ENCODE peak calls at places on chromosomes 11 and 22, in eight cellular contexts. H, R, U, Q, L, Z, K and T are unnamed samples.

GRCh38 chr22:46281866-46282678 is 14.3 kb downstream of the TTC38 start:
- DNase-seq in Z (no peak), K (no peak), Q (no peak), L (no peak), U (no peak), H (no peak), R (no peak), T (no peak)

GRCh38 chr11:69511358-69512015 is 30.0 kb downstream of the LINC01488 start:
- DNase-seq in Z (no peak), K (peak; percentile 13), U (no peak), H (no peak), R (no peak), Q (peak; percentile 45), L (no peak), T (no peak)

GRCh38 chr11:17673951-17674350 is 45.4 kb upstream of the MYOD1 start:
- DNase-seq in H (no peak), L (peak; percentile 27), R (no peak), U (no peak), K (no peak), Z (no peak), Q (peak; percentile 53), T (no peak)

GRCh38 chr11:134425816-134426536 is 13.9 kb upstream of the B3GAT1 start:
- DNase-seq in R (no peak), H (no peak), Q (no peak), Z (no peak), K (no peak), L (no peak), U (no peak), T (no peak)

GRCh38 chr11:66020618-66021357 is 5.5 kb downstream of the CATSPER1 start:
- DNase-seq in H (no peak), R (peak; percentile 75), Z (peak; percentile 78), Q (peak; percentile 78), L (peak; percentile 67), K (peak; percentile 47), U (peak; percentile 79), T (no peak)

GRCh38 chr11:10824888-10825287 is 16.2 kb upstream of the EIF4G2 start:
- DNase-seq in H (no peak), U (no peak), K (no peak), L (no peak), Q (no peak), Z (no peak), R (no peak), T (no peak)

GRCh38 chr22:36641902-36642640 is 61.5 kb downstream of the CACNG2 start:
- DNase-seq in K (peak; percentile 22), Q (peak; percentile 32), Z (no peak), L (peak; percentile 90), H (no peak), R (no peak), U (peak; percentile 36), T (no peak)

GRCh38 chr11:32526715-32527114 is 56.9 kb upstream of the EIF3M start:
- DNase-seq in R (no peak), Z (no peak), H (no peak), L (no peak), K (no peak), Q (no peak), U (no peak), T (no peak)

GRCh38 chr11:10439924-10440323 is 15.1 kb upstream of the AMPD3 start:
- DNase-seq in L (no peak), R (no peak), Q (no peak), Z (no peak), U (no peak), H (no peak), K (no peak), T (no peak)

GRCh38 chr11:299951-300735 is 817 bp upstream of the IFITM5 start:
- DNase-seq in L (no peak), H (peak; percentile 34), U (peak; percentile 28), K (peak; percentile 20), R (peak; percentile 48), Z (no peak), Q (no peak), T (no peak)

GRCh38 chr22:50199251-50199721 is 1.5 kb upstream of the SELENOO start:
- DNase-seq in Z (no peak), Q (no peak), R (no peak), L (no peak), H (no peak), U (no peak), K (no peak), T (no peak)
- H3K4me3 ChIP-seq in Z (no peak overlapping the region), Q (no peak overlapping the region), R (no peak overlapping the region), L (no peak overlapping the region), H (peak overlapping the region; percentile 71), U (no peak overlapping the region), K (no peak overlapping the region), T (no peak overlapping the region)

DNA sequence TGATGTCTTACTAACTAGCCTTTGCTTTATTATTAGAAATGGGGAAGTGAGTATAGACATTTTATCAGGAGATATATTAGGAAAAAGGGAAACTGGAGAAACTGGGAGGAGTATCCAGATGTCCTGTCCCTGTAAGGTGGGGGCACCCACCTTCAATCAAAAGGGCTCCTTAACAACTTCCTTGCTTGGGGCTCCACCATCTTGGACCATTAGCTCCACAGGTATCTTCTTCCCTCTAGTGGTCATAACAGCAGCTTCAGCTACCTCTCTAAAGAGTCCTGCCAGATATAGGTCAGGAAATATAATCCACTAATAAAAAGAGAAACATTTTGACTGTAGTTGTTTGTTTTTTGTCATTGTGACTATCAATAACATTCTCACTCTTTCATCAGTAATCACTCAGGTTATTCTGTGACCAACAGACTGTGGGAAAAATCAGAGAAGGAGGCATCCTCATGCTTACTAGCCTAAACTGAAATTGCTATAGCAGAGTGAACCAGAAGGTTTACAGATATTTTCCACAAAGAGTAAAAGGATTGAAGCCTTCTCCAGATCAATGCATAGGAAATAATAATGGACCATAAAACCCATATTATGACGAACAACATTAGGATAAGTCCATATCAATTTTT is 10.4 kb downstream of the OR51B4 start:
- DNase-seq in L (peak; percentile 70), K (peak; percentile 83), R (no peak), Q (peak; percentile 32), U (peak; percentile 68), H (no peak), Z (no peak), T (peak; percentile 61)
- TF ChIP-seq CTCF in L (peak; percentile 80), K (peak; percentile 88), R (no peak), Q (peak; percentile 79), U (peak; percentile 63), H (peak; percentile 45), Z (peak; percentile 22), T (peak; percentile 61)

GRCh38 chr22:42343551-42344081 is 73.2 kb upstream of the TCF20 start:
- DNase-seq in R (no peak), H (peak; percentile 58), Z (no peak), U (no peak), Q (peak; percentile 15), K (no peak), L (no peak), T (no peak)
- H3K4me3 ChIP-seq in R (peak overlapping the region; percentile 61), H (peak overlapping the region; percentile 69), Z (peak overlapping the region; percentile 50), U (peak overlapping the region; percentile 62), Q (no peak overlapping the region), K (peak overlapping the region; percentile 35), L (peak overlapping the region; percentile 23), T (no peak overlapping the region)

GRCh38 chr11:106420048-106420665 is 342.7 kb downstream of the AASDHPPT start:
- DNase-seq in Z (no peak), U (no peak), Q (peak; percentile 13), H (no peak), L (no peak), K (peak; percentile 17), R (no peak), T (no peak)
- TF ChIP-seq CTCF in Z (no peak), U (no peak), Q (no peak), H (no peak), L (no peak), K (no peak), R (no peak), T (no peak)

DNA sequence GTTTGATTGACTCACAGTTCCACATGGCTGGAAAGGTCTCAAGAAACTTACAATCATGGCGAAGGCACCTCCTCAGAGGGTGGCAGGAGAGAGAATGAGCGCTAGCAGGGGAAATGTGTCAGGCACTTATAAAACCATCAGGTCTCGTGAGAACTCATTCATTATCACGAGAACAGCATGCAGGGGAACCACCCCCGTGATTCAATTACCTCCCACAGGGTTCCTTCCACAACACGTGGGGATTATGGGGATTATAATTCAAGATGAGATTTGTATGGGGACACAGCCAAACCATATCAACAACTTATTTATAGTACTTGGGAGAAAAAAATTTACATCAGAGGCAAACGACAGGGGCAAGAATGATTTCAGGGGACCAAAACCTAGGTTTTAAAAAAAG is 3.0 kb downstream of the ME3 start:
- DNase-seq in H (no peak), Q (no peak), K (no peak), L (no peak), Z (no peak), R (no peak), U (no peak), T (no peak)
- H3K4me3 ChIP-seq in H (no peak overlapping the region), Q (no peak overlapping the region), K (no peak overlapping the region), L (no peak overlapping the region), Z (no peak overlapping the region), R (no peak overlapping the region), U (no peak overlapping the region), T (no peak overlapping the region)

DNA sequence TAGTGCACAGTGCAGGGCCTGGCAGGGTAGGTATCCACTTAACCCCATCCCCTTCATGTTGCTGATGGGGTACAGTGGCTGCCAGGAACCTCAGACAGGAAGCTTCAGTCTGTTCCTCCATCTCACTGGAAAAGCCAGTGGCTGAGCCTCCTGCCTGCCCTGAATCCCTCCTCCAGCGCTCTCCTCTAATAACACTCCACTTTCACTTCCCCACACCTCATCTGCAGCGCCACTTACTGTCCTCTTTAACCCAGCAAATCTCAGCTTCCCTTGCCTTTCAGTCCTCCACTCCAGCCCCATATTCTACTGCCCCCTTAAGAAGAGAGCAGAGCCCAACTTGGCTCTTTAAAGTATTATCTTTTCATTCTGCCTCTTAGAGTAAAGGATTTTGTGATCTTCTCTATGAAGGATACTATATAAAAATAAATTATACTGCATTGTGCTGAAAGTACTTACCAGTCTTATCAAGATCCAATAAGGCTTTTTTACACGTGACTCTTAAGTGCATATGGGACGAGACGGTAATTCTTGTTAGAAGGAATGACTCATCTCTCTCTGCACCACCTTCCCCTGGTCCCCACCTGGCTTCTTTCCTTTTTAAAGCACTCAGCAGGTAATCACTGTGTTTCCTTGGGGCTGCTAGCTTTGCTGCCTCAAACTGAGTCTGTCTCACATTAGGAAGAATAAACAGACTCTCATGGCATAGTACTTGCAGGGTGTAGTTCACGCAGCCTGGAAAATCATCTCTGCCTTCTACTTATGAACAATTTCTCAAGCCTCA is 238.0 kb upstream of the NARS2 start:
- DNase-seq in L (peak; percentile 56), R (no peak), K (peak; percentile 51), Q (no peak), H (no peak), Z (no peak), U (peak; percentile 57), T (no peak)
- TF ChIP-seq CTCF in L (no peak), R (no peak), K (peak; percentile 37), Q (peak; percentile 31), H (no peak), Z (no peak), U (peak; percentile 39), T (no peak)